ENCODE peak calls at places on chromosomes 5 and 9, in four cellular contexts. I, Y, H and N are unnamed samples.

GRCh38 chr5:179261301-179262125 is 83.7 kb downstream of the ADAMTS2 start:
- DNase-seq in I (no peak), Y (no peak), H (peak), N (no peak)

GRCh38 chr9:121699271-121700164 is 48.1 kb downstream of the DAB2IP start:
- DNase-seq in I (peak), Y (peak), H (peak), N (peak)

GRCh38 chr9:93303806-93304573 is 120.1 kb downstream of the WNK2 start:
- DNase-seq in I (peak), Y (no peak), H (peak), N (no peak)

GRCh38 chr5:132257131-132258101 is at the start of gene PDLIM4:
- DNase-seq in I (peak), Y (no peak), H (peak), N (peak)

GRCh38 chr5:151202381-151203139 is 21.3 kb downstream of the CCDC69 start:
- DNase-seq in I (peak), Y (peak), H (no peak), N (no peak)

GRCh38 chr5:159826351-159827222 is 89.7 kb upstream of the ADRA1B start:
- DNase-seq in I (no peak), Y (peak), H (no peak), N (no peak)

GRCh38 chr5:108727639-108728565 is 19.8 kb upstream of the FER start:
- DNase-seq in I (peak), Y (peak), H (peak), N (peak)

GRCh38 chr9:13118294-13118693 is 161.2 kb downstream of the MPDZ start:
- DNase-seq in I (no peak), Y (no peak), H (no peak), N (no peak)

GRCh38 chr5:149995385-149996085 is 4.9 kb downstream of the TIGD6 start:
- DNase-seq in I (no peak), Y (peak), H (no peak), N (no peak)

GRCh38 chr5:143952809-143953208 is 140.8 kb downstream of the HMHB1 start:
- DNase-seq in I (no peak), Y (no peak), H (no peak), N (no peak)

GRCh38 chr9:104805441-104805840 is 41.5 kb downstream of the NIPSNAP3B start:
- DNase-seq in I (no peak), Y (no peak), H (no peak), N (no peak)

GRCh38 chr9:104810421-104811339 is 46.8 kb downstream of the NIPSNAP3B start:
- DNase-seq in I (peak), Y (peak), H (peak), N (peak)

GRCh38 chr9:104802906-104803305 is 39.0 kb downstream of the NIPSNAP3B start:
- DNase-seq in I (no peak), Y (no peak), H (no peak), N (no peak)

DNA sequence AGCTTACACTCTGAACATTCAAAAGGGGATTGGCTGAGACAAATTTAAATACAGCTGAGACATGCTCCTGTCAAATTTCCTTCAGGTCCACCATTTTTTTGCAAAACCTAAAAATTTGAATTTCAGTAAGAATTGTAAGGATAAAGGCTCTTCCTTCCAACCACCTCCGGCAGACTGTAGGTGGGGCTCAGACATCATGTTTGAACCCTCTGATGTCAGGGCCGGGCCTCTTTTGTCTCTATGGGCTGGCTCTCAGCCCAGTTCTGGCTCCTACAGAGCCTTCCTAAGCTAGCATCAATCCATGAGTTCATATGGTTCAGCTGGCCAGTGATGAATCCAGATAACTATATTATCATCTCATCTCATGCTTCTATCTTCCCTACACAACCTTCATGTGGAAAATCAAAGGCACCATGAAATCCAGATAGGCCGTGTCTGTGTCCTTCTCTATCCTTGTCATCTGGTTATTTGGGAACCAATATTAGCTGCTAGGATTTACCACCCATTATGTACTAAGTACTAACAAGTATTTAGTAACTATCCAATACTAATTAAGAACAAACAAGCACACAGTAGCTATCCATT is 44.2 kb downstream of the NIPSNAP3B start:
- DNase-seq in I (no peak), Y (peak), H (no peak), N (no peak)
- TF ChIP-seq CTCF in I (no peak), Y (peak), H (peak), N (no peak)

GRCh38 chr9:132166599-132166998 is 4.7 kb downstream of the NTNG2 start:
- DNase-seq in I (no peak), Y (no peak), H (no peak), N (no peak)
- TF ChIP-seq CTCF in I (no peak), Y (no peak), H (no peak), N (no peak)

GRCh38 chr5:91225848-91226686 is 157.1 kb downstream of the ARRDC3 start:
- DNase-seq in I (peak), Y (no peak), H (no peak), N (no peak)
- TF ChIP-seq CTCF in I (peak), Y (no peak), H (peak), N (peak)

GRCh38 chr5:157740211-157740610 is 3.3 kb upstream of the LSM11 start:
- DNase-seq in I (no peak), Y (no peak), H (no peak), N (no peak)
- TF ChIP-seq CTCF in I (peak), Y (peak), H (peak), N (no peak)